ENCODE peak calls at places on chromosomes 4 and X, in nine cellular contexts. C is hippocampal formation, A is HEK293T, S is T1000, V is left ventricle myocardium inferior, Z is upper lobe of right lung, Q is GM23338, N is lung microvascular endothelial cell, I is fibroblast of mammary gland. H is an unnamed sample.

GRCh38 chr4:107877361-107877760 is 52.6 kb downstream of the SGMS2 start:
- DNase-seq in A (no peak), Z (no peak), C (no peak), V (no peak), I (no peak), S (no peak), Q (no peak), N (no peak), H (no peak)

GRCh38 chrX:84441143-84441542 is 61.1 kb downstream of the HDX start:
- DNase-seq in I (peak; percentile 47), N (no peak), C (no peak), Z (no peak), V (no peak), A (no peak), S (no peak), Q (no peak), H (no peak)

GRCh38 chr4:13612569-13612968 is 15.0 kb downstream of the BOD1L1 start:
- DNase-seq in Z (no peak), N (no peak), S (no peak), C (no peak), V (no peak), I (no peak), A (no peak), Q (peak; percentile 36), H (no peak)

GRCh38 chr4:37758226-37758625 is 68.3 kb upstream of the PGM2 start:
- DNase-seq in S (no peak), A (no peak), Q (no peak), N (peak; percentile 68), Z (no peak), V (no peak), I (peak; percentile 83), C (no peak), H (no peak)

GRCh38 chr4:165384608-165385007 is 5.8 kb downstream of the CPE start:
- DNase-seq in V (no peak), N (peak; percentile 16), Z (no peak), Q (peak; percentile 33), C (no peak), I (peak; percentile 86), S (no peak), A (no peak), H (no peak)

GRCh38 chrX:49106930-49107329 is 16.6 kb downstream of the GPKOW start:
- DNase-seq in A (peak; percentile 55), I (peak; percentile 49), N (peak; percentile 73), V (peak; percentile 14), Q (peak; percentile 38), S (no peak), C (peak; percentile 37), Z (no peak), H (peak; percentile 74)

GRCh38 chr4:144955104-144955503 is 142.9 kb downstream of the ANAPC10 start:
- DNase-seq in S (no peak), C (no peak), A (no peak), Q (no peak), I (no peak), V (no peak), Z (no peak), N (no peak), H (no peak)

GRCh38 chr4:7206385-7206784 is 14.0 kb downstream of the SORCS2 start:
- DNase-seq in A (no peak), N (peak; percentile 23), C (no peak), V (peak; percentile 44), Q (no peak), S (no peak), Z (no peak), I (peak; percentile 78), H (no peak)

GRCh38 chr4:137558951-137559350 is 26.7 kb upstream of the PCDH18 start:
- DNase-seq in I (peak; percentile 78), S (no peak), A (no peak), C (no peak), N (no peak), Q (no peak), Z (no peak), V (no peak), H (no peak)

GRCh38 chrX:69556094-69557011 is 52.2 kb downstream of the NALF2 start:
- DNase-seq in C (no peak), V (no peak), Q (peak; percentile 88), I (peak; percentile 28), N (no peak), A (peak; percentile 12), Z (no peak), S (no peak), H (peak; percentile 62)

GRCh38 chrX:31331928-31332327 is 260.1 kb upstream of the FTHL17 start:
- DNase-seq in S (no peak), N (no peak), V (no peak), Q (no peak), A (no peak), I (no peak), C (no peak), Z (no peak), H (no peak)

GRCh38 chr4:3335982-3336381 is 43.2 kb downstream of the RGS12 start:
- DNase-seq in S (no peak), V (no peak), A (no peak), I (no peak), C (no peak), N (no peak), Q (no peak), Z (no peak), H (no peak)

GRCh38 chrX:38052096-38052495 is 45.7 kb downstream of the SYTL5 start:
- DNase-seq in N (no peak), S (peak; percentile 1), Q (no peak), C (no peak), Z (no peak), V (no peak), I (peak; percentile 95), A (no peak), H (no peak)

GRCh38 chrX:77788050-77788449 is 2.0 kb upstream of the ATRX start:
- DNase-seq in Q (peak; percentile 21), Z (no peak), V (no peak), C (no peak), A (no peak), I (peak; percentile 39), N (peak; percentile 50), S (no peak), H (no peak)

GRCh38 chrX:47030339-47030738 is 47.9 kb upstream of the RGN start:
- DNase-seq in V (no peak), Z (no peak), A (peak; percentile 49), S (no peak), N (peak; percentile 77), Q (peak; percentile 80), I (peak; percentile 79), C (peak; percentile 62), H (peak; percentile 40)

GRCh38 chrX:72005046-72005445 is 94.4 kb downstream of the NHSL2 start:
- DNase-seq in V (no peak), A (no peak), Q (no peak), C (no peak), I (peak; percentile 43), Z (no peak), N (no peak), S (no peak), H (no peak)

GRCh38 chrX:307261-308111 is 11.1 kb downstream of the GTPBP6 start:
- DNase-seq in V (peak; percentile 10), S (no peak), C (no peak), Q (peak; percentile 29), I (no peak), N (no peak), Z (peak; percentile 64), A (no peak), H (peak; percentile 59)

GRCh38 chr4:139654516-139654915 is 11.1 kb upstream of the MGST2 start:
- DNase-seq in I (no peak), A (no peak), Q (no peak), V (no peak), N (no peak), S (no peak), Z (no peak), C (no peak), H (no peak)

GRCh38 chr4:120753854-120754253 is 168.7 kb downstream of the PRDM5 start:
- DNase-seq in I (no peak), V (no peak), Z (no peak), C (no peak), N (peak; percentile 21), Q (no peak), S (no peak), A (no peak), H (no peak)

GRCh38 chr4:8777320-8778196 is 94.1 kb downstream of the HMX1 start:
- DNase-seq in Q (no peak), V (no peak), C (no peak), A (no peak), S (no peak), I (no peak), N (no peak), Z (no peak), H (peak; percentile 56)

GRCh38 chrX:3811331-3812311 is 98.2 kb upstream of the PRKX start:
- DNase-seq in A (peak; percentile 42), Z (no peak), I (peak; percentile 58), N (peak; percentile 78), S (no peak), Q (peak; percentile 36), V (no peak), C (peak; percentile 68), H (peak; percentile 67)

GRCh38 chrX:72105436-72105835 is 26.3 kb downstream of the RTL5 start:
- DNase-seq in C (no peak), V (no peak), Q (no peak), S (no peak), N (no peak), Z (no peak), A (no peak), I (no peak), H (no peak)

GRCh38 chrX:44012484-44013096 is 39.4 kb upstream of the NDP start:
- DNase-seq in V (peak; percentile 18), S (peak; percentile 70), N (peak; percentile 37), Z (peak; percentile 63), A (no peak), I (peak; percentile 85), Q (no peak), C (no peak), H (no peak)

GRCh38 chr4:108172780-108173598 is 4.3 kb upstream of the LEF1 start:
- DNase-seq in A (peak; percentile 67), S (peak; percentile 41), C (no peak), V (no peak), Q (peak; percentile 58), Z (peak; percentile 73), N (peak; percentile 45), I (peak; percentile 57), H (peak; percentile 84)

GRCh38 chrX:74835566-74835965 is 89.7 kb downstream of the NEXMIF start:
- DNase-seq in C (no peak), I (no peak), V (no peak), Z (no peak), Q (no peak), N (no peak), A (no peak), S (no peak), H (no peak)

GRCh38 chrX:31356501-31357263 is 284.8 kb upstream of the FTHL17 start:
- DNase-seq in C (no peak), S (no peak), V (no peak), A (no peak), I (no peak), Q (no peak), N (no peak), Z (no peak), H (no peak)